ENCODE peak calls at places on chromosomes 6 and 20, in four cellular contexts. Z is cardiac fibroblast, F is fibroblast of pulmonary artery, G is psoas muscle. V is an unnamed sample.

GRCh38 chr6:14231071-14231483 is 113.5 kb downstream of the CD83 start:
- DNase-seq in Z (no peak), F (no peak), G (no peak), V (no peak)

GRCh38 chr20:54668271-54669053 is 193.1 kb downstream of the DOK5 start:
- DNase-seq in Z (peak; percentile 39), F (peak; percentile 42), G (no peak), V (no peak)

GRCh38 chr6:107064579-107065065 is 36.6 kb downstream of the MTRES1 start:
- DNase-seq in Z (peak; percentile 87), F (peak; percentile 79), G (no peak), V (peak; percentile 78)

GRCh38 chr6:38943964-38944363 is 104.6 kb upstream of the GLP1R start:
- DNase-seq in Z (no peak), F (no peak), G (no peak), V (no peak)

GRCh38 chr20:49318430-49319203 is 40.8 kb upstream of the ZNFX1 start:
- DNase-seq in Z (no peak), F (no peak), G (no peak), V (no peak)

GRCh38 chr20:50378170-50379000 is 131.8 kb upstream of the PTPN1 start:
- DNase-seq in Z (no peak), F (no peak), G (no peak), V (no peak)

GRCh38 chr6:14921170-14921569 is 324.7 kb upstream of the JARID2 start:
- DNase-seq in Z (peak; percentile 22), F (peak; percentile 29), G (peak; percentile 83), V (no peak)

GRCh38 chr6:53862517-53863457 is 68.0 kb downstream of the LRRC1 start:
- DNase-seq in Z (peak; percentile 67), F (peak; percentile 55), G (no peak), V (peak; percentile 70)

GRCh38 chr6:144695858-144696533 is 410.9 kb downstream of the UTRN start:
- DNase-seq in Z (no peak), F (no peak), G (no peak), V (no peak)

GRCh38 chr6:161740486-161740885 is 466.6 kb upstream of the AGPAT4 start:
- DNase-seq in Z (no peak), F (no peak), G (no peak), V (no peak)

GRCh38 chr6:25346064-25346463 is 66.9 kb downstream of the CARMIL1 start:
- DNase-seq in Z (no peak), F (no peak), G (no peak), V (no peak)

GRCh38 chr20:63473555-63474449 is 1.3 kb upstream of the KCNQ2 start:
- DNase-seq in Z (no peak), F (no peak), G (no peak), V (no peak)

GRCh38 chr6:108801331-108801730 is 46.9 kb upstream of the ARMC2 start:
- DNase-seq in Z (no peak), F (no peak), G (no peak), V (no peak)

GRCh38 chr6:128406453-128406852 is 113.9 kb downstream of the PTPRK start:
- DNase-seq in Z (no peak), F (no peak), G (no peak), V (no peak)

GRCh38 chr6:16836186-16836981 is 75.1 kb upstream of the ATXN1 start:
- DNase-seq in Z (peak; percentile 19), F (no peak), G (no peak), V (peak; percentile 30)

GRCh38 chr6:43386492-43386891 is 17.0 kb upstream of the ZNF318 start:
- DNase-seq in Z (no peak), F (no peak), G (no peak), V (no peak)
- TF ChIP-seq CTCF in Z (no peak), F (no peak), G (peak; percentile 56), V (no peak)

GRCh38 chr6:31947864-31948263 is 2.0 kb downstream of the CFB start:
- DNase-seq in Z (no peak), F (no peak), G (no peak), V (no peak)

GRCh38 chr6:31945154-31945506 is 765 bp upstream of the CFB start:
- DNase-seq in Z (no peak), F (no peak), G (no peak), V (no peak)

GRCh38 chr6:31947070-31947675 is 1.3 kb downstream of the CFB start:
- DNase-seq in Z (no peak), F (no peak), G (no peak), V (no peak)

GRCh38 chr6:31945507-31946369 is at the start of gene CFB:
- DNase-seq in Z (peak; percentile 92), F (peak; percentile 90), G (peak; percentile 84), V (peak; percentile 70)

DNA sequence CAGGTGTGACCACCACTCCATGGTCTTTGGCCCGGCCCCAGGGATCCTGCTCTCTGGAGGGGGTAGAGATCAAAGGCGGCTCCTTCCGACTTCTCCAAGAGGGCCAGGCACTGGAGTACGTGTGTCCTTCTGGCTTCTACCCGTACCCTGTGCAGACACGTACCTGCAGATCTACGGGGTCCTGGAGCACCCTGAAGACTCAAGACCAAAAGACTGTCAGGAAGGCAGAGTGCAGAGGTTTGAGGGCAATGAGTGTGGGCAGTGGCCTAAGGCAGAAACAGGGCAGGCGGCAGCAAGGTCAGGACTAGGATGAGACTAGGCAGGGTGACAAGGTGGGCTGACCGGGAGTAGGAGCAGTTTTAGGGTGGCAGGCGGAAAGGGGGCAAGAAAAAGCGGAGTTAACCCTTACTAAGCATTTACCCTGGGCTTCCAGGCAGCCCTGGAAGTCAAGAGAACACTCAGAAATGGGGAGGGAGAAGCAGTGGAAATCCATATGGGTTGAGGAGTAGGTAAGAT is 533 bp downstream of the CFB start:
- DNase-seq in Z (no peak), F (no peak), G (no peak), V (no peak)
- H3K4me3 ChIP-seq in Z (peak overlapping the region; percentile 20), F (peak overlapping the region; percentile 34), G (peak overlapping the region; percentile 22), V (no peak overlapping the region)

DNA sequence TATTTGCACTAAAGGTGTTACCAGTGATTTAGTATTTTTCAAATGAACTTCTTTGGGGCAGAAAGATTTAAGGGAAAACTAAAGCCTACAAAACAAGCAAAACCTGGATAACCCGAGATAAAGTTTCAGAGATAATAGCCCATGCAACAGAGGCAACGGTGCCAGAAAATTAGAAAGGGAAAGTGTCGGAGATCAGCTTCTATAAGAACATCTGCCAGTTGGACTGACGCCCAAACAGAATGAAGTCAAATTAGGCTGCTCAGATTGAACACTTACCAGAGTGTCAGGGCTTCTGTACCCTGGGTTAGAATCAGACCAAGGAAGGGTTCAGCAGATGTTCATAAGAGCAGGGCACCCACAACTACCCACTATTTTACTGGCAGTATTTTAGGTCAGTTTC is 12.9 kb downstream of the BMP2 start:
- DNase-seq in Z (peak; percentile 14), F (no peak), G (no peak), V (no peak)
- TF ChIP-seq CTCF in Z (no peak), F (no peak), G (no peak), V (no peak)

DNA sequence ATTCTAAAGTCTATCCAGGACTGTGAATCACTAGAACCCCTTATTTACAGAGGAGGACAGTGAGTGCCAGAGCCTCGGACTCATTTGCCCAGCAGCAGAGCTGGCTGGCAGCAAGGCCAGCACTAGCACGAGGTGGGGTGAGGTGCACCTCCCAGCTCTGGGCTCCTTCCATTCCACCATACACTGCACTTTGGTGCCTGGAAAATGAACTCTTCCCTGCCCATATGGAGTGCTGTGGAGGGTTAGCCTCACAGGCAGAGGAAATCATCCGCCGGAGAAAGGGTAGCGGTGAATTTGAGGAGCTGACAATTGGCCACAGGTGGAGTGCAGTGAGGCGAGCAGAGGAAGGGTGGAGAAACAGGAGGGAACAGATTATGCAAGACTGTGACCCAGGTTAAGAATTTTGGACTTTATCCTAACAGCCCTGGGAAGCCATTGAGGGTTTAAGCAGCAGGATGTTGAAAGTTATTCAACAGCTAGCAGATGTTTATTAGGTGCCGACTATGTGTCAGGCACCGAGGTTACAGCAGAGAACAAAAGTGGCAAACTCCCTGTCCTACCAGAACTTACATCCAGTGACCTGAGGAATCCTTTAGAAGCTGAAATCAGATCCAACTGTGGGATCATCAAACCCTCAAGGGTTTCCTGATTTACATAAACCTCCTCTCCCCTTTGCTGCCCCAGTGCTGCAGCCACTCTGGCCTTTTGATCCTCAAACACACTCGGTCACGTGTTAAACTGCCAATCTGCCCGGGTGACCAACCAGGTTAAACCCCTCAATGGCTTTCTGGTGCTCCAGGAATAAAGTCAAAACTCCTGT is 6.2 kb downstream of the TRIM26 start:
- DNase-seq in Z (peak; percentile 52), F (peak; percentile 30), G (no peak), V (peak; percentile 13)
- H3K4me3 ChIP-seq in Z (no peak overlapping the region), F (no peak overlapping the region), G (peak overlapping the region; percentile 4), V (no peak overlapping the region)

DNA sequence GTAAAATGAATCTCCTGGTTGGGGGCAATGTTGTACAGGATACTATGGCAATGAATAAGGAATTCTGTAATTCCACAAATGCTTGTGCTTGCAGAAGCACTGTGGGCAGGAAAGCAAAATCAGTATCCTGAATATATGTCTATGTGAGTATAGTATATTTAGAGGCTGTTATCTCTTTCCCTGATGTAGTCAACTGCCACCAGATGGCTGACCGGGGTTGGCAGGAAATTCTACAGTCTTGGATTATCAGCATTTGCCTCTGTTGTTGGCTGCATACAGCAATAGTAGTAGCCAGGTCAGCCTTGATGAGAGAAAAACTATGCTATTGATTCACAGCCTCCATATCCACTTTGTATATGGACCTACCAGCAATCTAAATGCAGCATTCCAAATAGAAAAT is 425.1 kb upstream of the JAG1 start:
- DNase-seq in Z (no peak), F (no peak), G (no peak), V (peak; percentile 3)
- TF ChIP-seq CTCF in Z (no peak), F (peak; percentile 16), G (no peak), V (peak; percentile 27)

DNA sequence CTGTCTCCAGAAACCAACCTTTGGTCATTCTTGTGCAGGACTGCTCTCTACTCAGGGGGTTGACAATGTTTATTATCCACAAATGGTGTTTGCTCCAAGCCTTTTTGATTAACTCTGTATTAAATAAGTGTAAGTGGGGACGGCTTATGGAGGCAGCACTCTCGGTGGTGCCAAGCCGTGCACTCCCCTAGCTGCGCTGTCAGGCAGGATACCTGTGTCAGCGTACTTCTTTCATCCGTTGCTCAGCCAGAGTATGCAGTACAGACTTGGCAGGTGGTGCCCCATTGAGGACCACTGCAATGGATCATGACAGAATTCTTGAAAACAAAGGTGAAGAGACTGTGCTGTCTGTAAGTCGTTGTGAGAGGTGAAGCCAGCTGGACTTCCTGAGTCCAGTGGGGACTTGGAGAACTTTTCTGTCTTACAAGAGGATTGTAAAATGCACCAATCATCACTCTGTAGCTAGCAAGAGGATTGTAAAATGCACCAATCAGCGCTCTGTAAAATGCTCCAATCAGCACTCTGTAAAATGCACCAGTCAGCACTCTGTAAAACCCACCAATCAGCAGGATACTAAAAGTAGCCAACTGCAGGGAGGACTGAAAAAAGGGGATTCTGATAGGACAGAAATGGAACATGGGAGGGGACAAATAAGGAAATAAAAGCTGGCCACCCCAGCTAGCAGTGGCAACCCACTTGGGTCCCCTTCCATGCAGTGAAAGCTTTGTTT is 480.0 kb downstream of the MEI4 start:
- DNase-seq in Z (no peak), F (no peak), G (no peak), V (no peak)
- H3K4me3 ChIP-seq in Z (no peak overlapping the region), F (no peak overlapping the region), G (no peak overlapping the region), V (no peak overlapping the region)

DNA sequence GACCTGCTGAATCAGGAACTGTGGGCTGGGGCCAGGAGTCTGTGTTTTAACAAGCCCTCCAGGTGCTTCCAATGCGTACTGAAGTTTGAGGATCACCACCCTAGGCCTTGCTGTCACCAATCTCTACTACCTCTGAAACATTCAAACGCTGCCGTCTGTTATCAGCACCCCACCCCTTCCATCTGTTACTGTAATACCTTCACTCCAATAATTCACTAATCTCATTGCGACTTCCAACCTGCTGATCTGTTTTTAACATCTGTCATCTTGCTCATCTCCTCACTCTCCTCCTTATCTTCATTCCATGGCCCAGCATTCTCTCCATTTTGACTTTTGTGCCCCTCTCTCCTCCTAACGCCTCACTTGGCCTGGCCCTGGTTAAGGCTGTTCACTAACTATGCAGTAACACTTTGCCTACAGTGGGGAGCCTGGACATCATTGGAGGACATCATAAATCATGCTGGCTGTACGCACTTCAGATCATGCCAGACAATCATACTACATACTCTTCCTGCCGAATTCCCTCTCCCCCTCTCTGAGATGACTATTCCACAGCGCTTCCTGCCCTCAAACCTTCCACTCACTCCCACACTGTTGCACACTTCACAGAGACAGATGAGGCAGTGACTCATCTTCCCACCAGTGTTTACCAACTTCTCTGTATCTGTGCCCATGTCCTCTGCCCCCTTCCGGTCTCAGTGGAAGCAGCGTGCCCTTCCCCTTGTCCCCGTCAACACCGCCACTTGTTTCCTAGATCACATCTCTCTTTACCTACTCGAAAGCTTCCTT is 3.0 kb upstream of the GUCA1B start:
- DNase-seq in Z (peak; percentile 72), F (peak; percentile 89), G (no peak), V (peak; percentile 51)
- TF ChIP-seq CTCF in Z (no peak), F (no peak), G (no peak), V (no peak)

V was measured in astrocyte of the spinal cord.